ENCODE peak calls at places on chromosomes 1 and 21, in ten cellular contexts. C is CD8-positive, alpha-beta memory T cell; O is esophagus squamous epithelium; P is PC-3; K is mammary epithelial cell; U is SJSA1; J is adrenal gland; S is mucosa of descending colon; L is heart left ventricle; T is MM.1S. Y is an unnamed sample.

GRCh38 chr1:224237094-224237881 is 54.2 kb downstream of the DEGS1 start:
- DNase-seq in C (no peak), O (no peak), P (no peak), K (no peak), U (no peak), J (no peak), S (no peak), L (no peak), T (no peak), Y (no peak)

GRCh38 chr1:203557958-203558760 is 64.2 kb downstream of the OPTC start:
- DNase-seq in C (no peak), O (no peak), P (peak; percentile 99), K (peak; percentile 97), U (peak; percentile 91), J (peak; percentile 72), S (no peak), L (peak; percentile 64), T (no peak), Y (peak; percentile 89)

GRCh38 chr1:109620396-109620817 is 770 bp downstream of the AMPD2 start:
- DNase-seq in C (no peak), O (no peak), P (peak; percentile 40), K (peak; percentile 40), U (peak; percentile 55), J (no peak), S (peak; percentile 49), L (no peak), T (no peak), Y (no peak)

GRCh38 chr1:17606826-17607440 is 67.4 kb downstream of the ARHGEF10L start:
- DNase-seq in C (no peak), O (no peak), P (peak; percentile 79), K (peak; percentile 42), U (peak; percentile 74), J (peak; percentile 88), S (peak; percentile 84), L (peak; percentile 59), T (peak; percentile 52), Y (peak; percentile 83)

GRCh38 chr1:214418380-214418779 is 133.0 kb downstream of the PTPN14 start:
- DNase-seq in C (no peak), O (no peak), P (no peak), K (no peak), U (no peak), J (no peak), S (no peak), L (no peak), T (peak; percentile 36), Y (no peak)

GRCh38 chr1:200971428-200971903 is 52.0 kb downstream of the KIF21B start:
- DNase-seq in C (no peak), O (no peak), P (no peak), K (no peak), U (no peak), J (no peak), S (no peak), L (no peak), T (no peak), Y (no peak)

GRCh38 chr1:46643368-46643775 is 24.8 kb downstream of the ATPAF1 start:
- DNase-seq in C (no peak), O (no peak), P (peak; percentile 98), K (peak; percentile 69), U (peak; percentile 85), J (peak; percentile 35), S (peak; percentile 25), L (no peak), T (no peak), Y (no peak)

GRCh38 chr21:26966978-26967913 is at the start of gene ADAMTS5:
- DNase-seq in C (no peak), O (no peak), P (peak; percentile 14), K (peak; percentile 59), U (peak; percentile 82), J (no peak), S (peak; percentile 10), L (peak; percentile 50), T (no peak), Y (peak; percentile 66)

GRCh38 chr1:209808059-209808494 is 2.1 kb upstream of the IRF6 start:
- DNase-seq in C (no peak), O (no peak), P (peak; percentile 99), K (peak; percentile 100), U (peak; percentile 89), J (peak; percentile 90), S (peak; percentile 67), L (peak; percentile 77), T (no peak), Y (no peak)

GRCh38 chr1:241063281-241063680 is 293.7 kb downstream of the RGS7 start:
- DNase-seq in C (no peak), O (no peak), P (no peak), K (no peak), U (no peak), J (no peak), S (no peak), L (no peak), T (no peak), Y (no peak)

GRCh38 chr1:83495560-83495959 is 503.4 kb downstream of the TTLL7 start:
- DNase-seq in C (no peak), O (no peak), P (no peak), K (no peak), U (no peak), J (no peak), S (no peak), L (no peak), T (no peak), Y (no peak)
- H3K36me3 ChIP-seq in C (no peaks in the 10 kb centered on the region), O (no peaks in the 10 kb centered on the region), P (no peaks in the 10 kb centered on the region), K (no peaks in the 10 kb centered on the region), U (no peaks in the 10 kb centered on the region), J (no peaks in the 10 kb centered on the region), S (no peaks in the 10 kb centered on the region), L (no peaks in the 10 kb centered on the region), T (no peaks in the 10 kb centered on the region), Y (no peaks in the 10 kb centered on the region)

DNA sequence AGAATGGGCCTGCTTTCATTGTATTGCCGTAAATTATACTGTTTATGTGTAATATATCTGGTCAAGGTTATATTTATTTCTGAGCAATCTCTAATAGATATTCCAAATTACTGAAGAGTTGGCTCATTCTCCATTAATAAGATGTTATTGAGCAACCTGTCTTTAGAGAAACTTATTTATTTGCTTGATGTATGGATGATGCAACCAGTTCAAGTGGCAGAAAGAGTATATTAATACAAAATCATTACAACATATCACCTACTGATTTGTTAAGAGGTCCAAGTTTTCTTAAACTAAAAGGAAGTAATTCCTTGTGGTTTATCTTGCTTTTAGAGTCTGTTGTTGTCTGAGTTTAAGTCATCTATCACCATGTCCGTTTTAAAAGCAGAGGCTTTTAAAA is 649.3 kb upstream of the CXADR start:
- DNase-seq in C (no peak), O (no peak), P (no peak), K (no peak), U (no peak), J (no peak), S (no peak), L (no peak), T (no peak), Y (no peak)
- H3K4me1 ChIP-seq in C (no peaks in the 10 kb centered on the region), O (no peaks in the 10 kb centered on the region), P (no peaks in the 10 kb centered on the region), K (no peaks in the 10 kb centered on the region), U (no peaks in the 10 kb centered on the region), J (no peaks in the 10 kb centered on the region), S (no peaks in the 10 kb centered on the region), L (no peaks in the 10 kb centered on the region), T (no peaks in the 10 kb centered on the region), Y (no peaks in the 10 kb centered on the region)

GRCh38 chr1:31913968-31914367 is 24.2 kb downstream of the PTP4A2 start:
- DNase-seq in C (no peak), O (no peak), P (no peak), K (no peak), U (no peak), J (no peak), S (no peak), L (no peak), T (no peak), Y (no peak)

GRCh38 chr1:31912087-31912780 is 25.9 kb downstream of the PTP4A2 start:
- DNase-seq in C (no peak), O (no peak), P (no peak), K (no peak), U (no peak), J (no peak), S (no peak), L (no peak), T (no peak), Y (no peak)

GRCh38 chr1:31919591-31919990 is 18.6 kb downstream of the PTP4A2 start:
- DNase-seq in C (no peak), O (no peak), P (no peak), K (no peak), U (no peak), J (no peak), S (no peak), L (no peak), T (no peak), Y (no peak)

GRCh38 chr1:31912839-31913239 is 25.3 kb downstream of the PTP4A2 start:
- DNase-seq in C (no peak), O (no peak), P (no peak), K (no peak), U (no peak), J (no peak), S (no peak), L (no peak), T (no peak), Y (no peak)

GRCh38 chr1:31915438-31915837 is 22.7 kb downstream of the PTP4A2 start:
- DNase-seq in C (no peak), O (no peak), P (no peak), K (no peak), U (no peak), J (no peak), S (no peak), L (no peak), T (no peak), Y (no peak)
- H3K36me3 ChIP-seq in C (peaks cover 49% of the 10 kb centered on the region), O (peaks cover 88% of the 10 kb centered on the region), P (peaks cover 69% of the 10 kb centered on the region), K (peaks cover 30% of the 10 kb centered on the region), U (peaks cover 87% of the 10 kb centered on the region), J (no peaks in the 10 kb centered on the region), S (peaks cover 4% of the 10 kb centered on the region), L (peaks cover 86% of the 10 kb centered on the region), T (peaks cover 4% of the 10 kb centered on the region), Y (no peaks in the 10 kb centered on the region)

DNA sequence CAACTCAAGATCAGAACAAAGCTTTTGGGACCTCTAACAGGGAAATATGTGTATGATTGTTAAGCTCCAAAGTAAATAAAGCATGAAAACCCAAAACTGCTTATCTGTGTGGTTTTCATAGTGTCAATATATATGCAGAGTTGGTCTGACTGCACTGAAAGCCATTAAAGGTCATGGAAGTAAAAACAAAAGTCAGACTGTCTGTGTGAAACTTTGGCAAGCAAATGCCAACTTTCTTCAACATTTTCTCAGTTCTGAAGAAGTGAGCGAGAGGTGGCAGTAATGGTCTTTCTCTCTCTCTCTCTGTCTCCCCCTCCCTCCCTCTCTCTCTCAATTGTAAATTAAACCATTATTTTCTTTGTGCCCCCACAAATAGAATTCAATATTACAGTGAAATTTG is 100.1 kb upstream of the S1PR1 start:
- DNase-seq in C (peak; percentile 38), O (no peak), P (peak; percentile 42), K (no peak), U (no peak), J (no peak), S (peak; percentile 6), L (no peak), T (peak; percentile 7), Y (no peak)
- H3K4me1 ChIP-seq in C (peaks cover 40% of the 10 kb centered on the region), O (peaks cover 4% of the 10 kb centered on the region), P (peaks cover 16% of the 10 kb centered on the region), K (peaks cover 12% of the 10 kb centered on the region), U (peaks cover 5% of the 10 kb centered on the region), J (peaks cover 17% of the 10 kb centered on the region), S (no peaks in the 10 kb centered on the region), L (peaks cover 38% of the 10 kb centered on the region), T (no peaks in the 10 kb centered on the region), Y (peaks cover 2% of the 10 kb centered on the region)

Y was measured in aorta.